ENCODE peak calls at places on chromosomes 3 and 15, in four cellular contexts. V is kidney tubule cell; Q is NCI-H1092 treated with DMSO at 0.1 percent for 48 hours; L is stimulated activated CD4-positive, alpha-beta T cell treated with anti-CD3 and anti-CD28 coated beads, TNF-alpha, amount 100 ng/mL, for 24 hours. J is an unnamed sample.
A peak's percentile ranks its signal among the peaks of the same experiment; 100 is the strongest.

GRCh38 chr15:65893060-65893459 is 23.8 kb downstream of the RAB11A start:
- DNase-seq in L (no peak), V (no peak), Q (no peak), J (no peak)

GRCh38 chr3:140756240-140757016 is 78.6 kb downstream of the TRIM42 start:
- DNase-seq in L (no peak), Q (no peak), V (peak; percentile 70), J (no peak)

GRCh38 chr3:52721002-52721741 is 15.3 kb downstream of the SPCS1 start:
- DNase-seq in Q (no peak), L (no peak), V (no peak), J (no peak)

GRCh38 chr3:64290864-64291263 is 65.6 kb upstream of the PRICKLE2 start:
- DNase-seq in V (no peak), Q (no peak), L (no peak), J (no peak)

GRCh38 chr3:94259291-94259690 is 196.4 kb downstream of the NSUN3 start:
- DNase-seq in L (no peak), V (no peak), Q (no peak), J (no peak)

GRCh38 chr15:58462547-58462946 is 30.8 kb downstream of the LIPC start:
- DNase-seq in L (no peak), V (peak; percentile 90), Q (no peak), J (no peak)

GRCh38 chr3:57063027-57063426 is 2.6 kb downstream of the SPATA12 start:
- DNase-seq in L (no peak), Q (no peak), V (no peak), J (no peak)

GRCh38 chr3:138360272-138361192 is 12.2 kb downstream of the MRAS start:
- DNase-seq in Q (no peak), L (no peak), V (peak; percentile 23), J (no peak)

GRCh38 chr3:68067314-68067713 is 412.9 kb upstream of the SUCLG2 start:
- DNase-seq in Q (no peak), L (no peak), V (no peak), J (no peak)

GRCh38 chr3:105518806-105519418 is 152.2 kb downstream of the ALCAM start:
- DNase-seq in L (no peak), V (peak; percentile 70), Q (peak; percentile 76), J (peak; percentile 5)

GRCh38 chr3:39469945-39470344 is 2.5 kb downstream of the MOBP start:
- DNase-seq in L (no peak), V (no peak), Q (no peak), J (no peak)

GRCh38 chr3:47283596-47284364 is 1.0 kb downstream of the KLHL18 start:
- DNase-seq in Q (no peak), V (peak; percentile 33), L (peak; percentile 15), J (peak; percentile 7)

GRCh38 chr15:75640483-75641175 is 605 bp upstream of the IMP3 start:
- DNase-seq in L (no peak), V (peak; percentile 52), Q (peak; percentile 71), J (peak; percentile 34)

GRCh38 chr3:105951043-105951442 is 82.2 kb upstream of the CBLB start:
- DNase-seq in Q (no peak), L (no peak), V (no peak), J (no peak)

GRCh38 chr15:75928680-75929608 is 25.3 kb downstream of the FBXO22 start:
- DNase-seq in Q (no peak), L (no peak), V (no peak), J (no peak)

GRCh38 chr15:90400005-90400758 is 12.1 kb downstream of the IQGAP1 start:
- DNase-seq in V (no peak), L (no peak), Q (no peak), J (no peak)

GRCh38 chr3:195587406-195587805 is 3.7 kb upstream of the APOD start:
- DNase-seq in L (no peak), Q (no peak), V (no peak), J (no peak)

GRCh38 chr3:152969557-152970300 is 134.8 kb downstream of the P2RY1 start:
- DNase-seq in L (no peak), Q (no peak), V (peak; percentile 41), J (no peak)

GRCh38 chr15:32029409-32029861 is 880 bp upstream of the CHRNA7 start:
- DNase-seq in Q (peak; percentile 22), V (peak; percentile 14), L (no peak), J (no peak)

GRCh38 chr3:183958775-183959174 is 58.9 kb downstream of the ABCC5 start:
- DNase-seq in L (no peak), V (peak; percentile 22), Q (no peak), J (no peak)

GRCh38 chr15:67290319-67290718 is 35.7 kb downstream of the IQCH start:
- DNase-seq in V (no peak), Q (no peak), L (no peak), J (no peak)

GRCh38 chr3:46276497-46277099 is 34.3 kb downstream of the CCR3 start:
- DNase-seq in V (peak; percentile 46), L (peak; percentile 64), Q (peak; percentile 3), J (peak; percentile 70)

GRCh38 chr15:43214592-43215295 is 6.1 kb downstream of the EPB42 start:
- DNase-seq in L (no peak), Q (no peak), V (no peak), J (no peak)

GRCh38 chr3:148863814-148864213 is 1.3 kb upstream of the CPA3 start:
- DNase-seq in L (no peak), V (no peak), Q (no peak), J (no peak)

GRCh38 chr15:58551764-58552504 is 120.1 kb downstream of the LIPC start:
- DNase-seq in Q (no peak), V (peak; percentile 44), L (no peak), J (no peak)

GRCh38 chr15:96181873-96182301 is 148.6 kb upstream of the NR2F2 start:
- DNase-seq in Q (no peak), V (no peak), L (no peak), J (no peak)

GRCh38 chr15:23420806-23421575 is 26.1 kb downstream of the GOLGA6L2 start:
- DNase-seq in V (no peak), Q (no peak), L (no peak), J (no peak)

GRCh38 chr3:119628390-119628789 is 30.7 kb downstream of the PLA1A start:
- DNase-seq in V (no peak), Q (no peak), L (no peak), J (no peak)

GRCh38 chr15:59649603-59650002 is 7.7 kb downstream of the GTF2A2 start:
- DNase-seq in V (no peak), L (no peak), Q (no peak), J (no peak)

GRCh38 chr3:94004301-94004910 is 24.0 kb downstream of the STX19 start:
- DNase-seq in V (peak; percentile 68), L (no peak), Q (peak; percentile 23), J (no peak)

GRCh38 chr3:123733805-123734526 is 149.1 kb upstream of the HACD2 start:
- DNase-seq in Q (no peak), V (peak; percentile 93), L (no peak), J (no peak)

GRCh38 chr3:23959147-23959900 is 14.2 kb downstream of the NR1D2 start:
- DNase-seq in L (no peak), V (peak; percentile 87), Q (no peak), J (no peak)

GRCh38 chr15:94346272-94346671 is 114.9 kb downstream of the MCTP2 start:
- DNase-seq in V (no peak), Q (peak; percentile 44), L (no peak), J (no peak)

GRCh38 chr3:69107841-69108240 is 14.6 kb downstream of the LMOD3 start:
- DNase-seq in Q (no peak), L (no peak), V (no peak), J (no peak)

GRCh38 chr3:139715736-139716135 is 38.0 kb upstream of the NMNAT3 start:
- DNase-seq in L (no peak), Q (no peak), V (no peak), J (no peak)

GRCh38 chr3:41434781-41435180 is 235.5 kb downstream of the CTNNB1 start:
- DNase-seq in V (peak; percentile 15), Q (no peak), L (no peak), J (no peak)

GRCh38 chr3:172666873-172667694 is 43.8 kb downstream of the NCEH1 start:
- DNase-seq in Q (peak; percentile 79), L (peak; percentile 64), V (peak; percentile 90), J (peak; percentile 68)

GRCh38 chr3:126551839-126552687 is 6.7 kb downstream of the C3orf22 start:
- DNase-seq in V (no peak), L (no peak), Q (no peak), J (no peak)

J was measured in activated T-cell treated with anti-CD3 and anti-CD28 coated beads for 24 hours.